ENCODE peak calls at places on chromosomes 13 and 19, in five cellular contexts. D is left colon; F is mucosa of descending colon; K is stimulated activated CD4-positive, alpha-beta T cell treated with anti-CD3 and anti-CD28 coated beads, Interleukin-1b, Interleukin-23, amount 100 ng/mL, for 24 hours; Z is Peyer's patch. W is an unnamed sample.

GRCh38 chr19:40347476-40348124 is 597 bp downstream of the C19orf47 start:
- DNase-seq in Z (no peak), D (no peak), F (no peak), K (no peak), W (no peak)

GRCh38 chr19:13621413-13621812 is 115.1 kb upstream of the CACNA1A start:
- DNase-seq in D (no peak), F (no peak), Z (no peak), K (peak), W (no peak)

GRCh38 chr19:43318796-43319314 is 34.6 kb upstream of the CD177 start:
- DNase-seq in K (no peak), D (no peak), Z (no peak), F (no peak), W (no peak)

GRCh38 chr13:91632071-91632470 is 233.7 kb downstream of the GPC5 start:
- DNase-seq in F (no peak), Z (no peak), D (no peak), K (no peak), W (no peak)

GRCh38 chr13:113623491-113624234 is 34.3 kb downstream of the ATP4B start:
- DNase-seq in K (no peak), D (no peak), F (no peak), Z (peak), W (no peak)

GRCh38 chr13:99351772-99352171 is 44.6 kb upstream of the GPR183 start:
- DNase-seq in F (no peak), K (no peak), D (no peak), Z (no peak), W (no peak)

GRCh38 chr13:94641432-94641941 is 39.8 kb downstream of the GPR180 start:
- DNase-seq in Z (no peak), D (no peak), F (no peak), K (no peak), W (no peak)

GRCh38 chr13:102608944-102609343 is 12.2 kb downstream of the TPP2 start:
- DNase-seq in K (no peak), F (no peak), D (no peak), Z (no peak), W (no peak)

GRCh38 chr19:30664358-30665058 is 292.3 kb downstream of the ZNF536 start:
- DNase-seq in D (no peak), Z (peak), F (no peak), K (no peak), W (no peak)

GRCh38 chr19:6063576-6063961 is 46.7 kb downstream of the RFX2 start:
- DNase-seq in Z (no peak), D (peak), F (no peak), K (no peak), W (no peak)

GRCh38 chr19:51689751-51690358 is 3.3 kb upstream of the SPACA6 start:
- DNase-seq in Z (peak), K (no peak), D (peak), F (peak), W (peak)

GRCh38 chr13:44365008-44365407 is 8.6 kb upstream of the SERP2 start:
- DNase-seq in D (no peak), F (no peak), Z (no peak), K (no peak), W (no peak)

GRCh38 chr13:36766295-36766694 is 52.7 kb upstream of the RFXAP start:
- DNase-seq in F (no peak), K (no peak), D (no peak), Z (no peak), W (no peak)

GRCh38 chr19:4976412-4977298 is 7.7 kb downstream of the KDM4B start:
- DNase-seq in F (no peak), Z (no peak), D (peak), K (no peak), W (peak)

GRCh38 chr13:46170268-46170667 is 11.7 kb downstream of the LCP1 start:
- DNase-seq in D (no peak), F (no peak), K (no peak), Z (no peak), W (no peak)

GRCh38 chr13:92354583-92354982 is 872.0 kb upstream of the GPC6 start:
- DNase-seq in F (no peak), D (no peak), K (no peak), Z (no peak), W (no peak)

GRCh38 chr13:72651196-72651595 is 76.2 kb downstream of the MZT1 start:
- DNase-seq in F (no peak), Z (no peak), D (no peak), K (no peak), W (no peak)

GRCh38 chr13:50079278-50080157 is 64.3 kb downstream of the KCNRG start:
- DNase-seq in D (no peak), F (no peak), K (no peak), Z (no peak), W (no peak)

GRCh38 chr13:21719463-21719862 is 48.6 kb downstream of the FGF9 start:
- DNase-seq in Z (no peak), K (no peak), D (no peak), F (no peak), W (no peak)

GRCh38 chr13:94444826-94445225 is 34.7 kb downstream of the DCT start:
- DNase-seq in Z (no peak), F (no peak), D (no peak), K (no peak), W (no peak)

GRCh38 chr19:55503447-55504251 is 15.4 kb downstream of the SSC5D start:
- DNase-seq in D (peak), Z (peak), K (peak), F (peak), W (peak)

GRCh38 chr19:30620354-30620753 is 248.2 kb downstream of the ZNF536 start:
- DNase-seq in K (no peak), F (no peak), D (no peak), Z (no peak), W (no peak)

GRCh38 chr19:12721656-12722565 is 1.8 kb downstream of the TNPO2 start:
- DNase-seq in F (peak), D (peak), K (no peak), Z (peak), W (no peak)

W was measured in caudate nucleus.